ENCODE peak calls at places on chromosomes 12 and 14, in five cellular contexts. L is hepatocyte; E is heart right ventricle; I is CD8-positive, alpha-beta T cell; V is dorsolateral prefrontal cortex. K is an unnamed sample.

GRCh38 chr12:108799528-108800243 is 57.7 kb downstream of the SSH1 start:
- DNase-seq in L (no peak), E (no peak), I (no peak), V (no peak), K (no peak)

GRCh38 chr12:126385785-126386184 is 1320.5 kb downstream of the AACS start:
- DNase-seq in L (no peak), E (no peak), I (no peak), V (no peak), K (no peak)

GRCh38 chr14:105364100-105364708 is 34.1 kb upstream of the TEX22 start:
- DNase-seq in L (no peak), E (no peak), I (peak), V (no peak), K (no peak)

GRCh38 chr12:115042341-115042740 is 358.4 kb upstream of the TBX3 start:
- DNase-seq in L (no peak), E (no peak), I (no peak), V (no peak), K (no peak)

GRCh38 chr14:104112609-104113571 is 25.5 kb upstream of the KIF26A start:
- DNase-seq in L (no peak), E (no peak), I (no peak), V (peak), K (no peak)

GRCh38 chr12:16604853-16605252 is 1.1 kb downstream of the LMO3 start:
- DNase-seq in L (no peak), E (no peak), I (no peak), V (no peak), K (peak)

GRCh38 chr14:77299776-77300175 is 20.9 kb downstream of the POMT2 start:
- DNase-seq in L (no peak), E (no peak), I (no peak), V (no peak), K (no peak)

GRCh38 chr12:19643635-19644034 is 204.3 kb downstream of the AEBP2 start:
- DNase-seq in L (peak), E (no peak), I (no peak), V (no peak), K (peak)

GRCh38 chr14:104967144-104967413 is 11.1 kb downstream of the AHNAK2 start:
- DNase-seq in L (no peak), E (no peak), I (no peak), V (no peak), K (no peak)

GRCh38 chr12:123057505-123058265 is 77.2 kb downstream of the ARL6IP4 start:
- DNase-seq in L (no peak), E (no peak), I (no peak), V (no peak), K (no peak)

GRCh38 chr12:123061806-123062205 is 81.3 kb downstream of the ARL6IP4 start:
- DNase-seq in L (no peak), E (no peak), I (no peak), V (no peak), K (no peak)

GRCh38 chr12:123058471-123058870 is 78.0 kb downstream of the ARL6IP4 start:
- DNase-seq in L (no peak), E (no peak), I (no peak), V (no peak), K (no peak)

GRCh38 chr12:123058980-123059379 is 78.5 kb downstream of the ARL6IP4 start:
- DNase-seq in L (no peak), E (no peak), I (no peak), V (no peak), K (no peak)

DNA sequence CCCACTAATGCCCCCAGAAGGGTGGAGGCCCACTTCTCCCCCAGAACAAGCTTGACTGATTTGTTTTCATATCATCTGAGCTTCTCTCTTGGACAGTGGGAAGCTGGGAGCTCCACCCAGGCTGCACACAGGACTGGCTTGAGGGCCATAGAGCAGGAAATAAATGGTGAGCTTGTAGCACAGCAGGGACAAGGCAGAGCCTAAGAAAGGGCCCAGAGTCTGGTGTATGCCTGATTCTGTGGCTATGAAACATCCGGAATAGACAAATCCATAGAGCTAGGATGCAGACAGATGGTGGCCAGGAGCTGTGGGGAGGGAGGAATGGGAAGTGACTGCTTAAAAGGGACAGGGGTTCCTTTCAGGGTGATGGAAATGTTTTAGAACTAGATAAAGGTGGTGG is 79.0 kb downstream of the ARL6IP4 start:
- DNase-seq in L (no peak), E (no peak), I (no peak), V (no peak), K (no peak)
- H3K27ac ChIP-seq in L (no peak), E (peak), I (no peak), V (peak), K (no peak)

GRCh38 chr14:61033851-61034250 is 52.8 kb downstream of the SLC38A6 start:
- DNase-seq in L (no peak), E (no peak), I (no peak), V (no peak), K (no peak)
- H3K27ac ChIP-seq in L (no peak), E (no peak), I (no peak), V (no peak), K (no peak)

GRCh38 chr12:50024804-50025186 is 499 bp downstream of the RACGAP1 start:
- DNase-seq in L (no peak), E (no peak), I (no peak), V (no peak), K (peak)
- H3K27ac ChIP-seq in L (peak), E (no peak), I (peak), V (no peak), K (no peak)

DNA sequence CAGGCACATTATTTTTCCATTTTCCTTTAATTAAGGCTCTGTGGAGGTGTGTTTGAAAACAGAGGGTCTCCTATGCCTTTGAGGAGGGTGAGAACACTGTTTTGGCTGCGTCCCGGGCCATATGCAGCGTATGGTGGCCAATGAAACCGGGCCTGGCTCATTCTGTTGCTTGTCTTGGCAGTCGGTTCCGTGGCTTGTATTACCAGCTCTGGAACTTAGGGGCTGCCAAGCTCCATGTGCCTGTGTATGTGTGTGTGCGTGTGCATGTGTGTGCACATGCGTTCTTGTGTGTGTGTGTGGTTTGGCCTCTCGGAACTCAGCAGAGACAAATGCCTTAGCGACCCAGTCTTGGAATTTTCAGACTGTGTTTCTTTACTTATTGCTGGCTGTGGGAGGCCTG is 2.7 kb downstream of the JDP2 start:
- DNase-seq in L (peak), E (peak), I (no peak), V (no peak), K (no peak)
- H3K27ac ChIP-seq in L (peak), E (peak), I (no peak), V (peak), K (no peak)

GRCh38 chr14:65783101-65783500 is 370.6 kb downstream of the FUT8 start:
- DNase-seq in L (no peak), E (no peak), I (no peak), V (no peak), K (no peak)

GRCh38 chr14:65783576-65783975 is 371.0 kb downstream of the FUT8 start:
- DNase-seq in L (no peak), E (no peak), I (no peak), V (no peak), K (no peak)

GRCh38 chr14:65784574-65784973 is 372.0 kb downstream of the FUT8 start:
- DNase-seq in L (no peak), E (no peak), I (no peak), V (no peak), K (no peak)

GRCh38 chr14:65776193-65776592 is 363.7 kb downstream of the FUT8 start:
- DNase-seq in L (no peak), E (no peak), I (no peak), V (no peak), K (no peak)

DNA sequence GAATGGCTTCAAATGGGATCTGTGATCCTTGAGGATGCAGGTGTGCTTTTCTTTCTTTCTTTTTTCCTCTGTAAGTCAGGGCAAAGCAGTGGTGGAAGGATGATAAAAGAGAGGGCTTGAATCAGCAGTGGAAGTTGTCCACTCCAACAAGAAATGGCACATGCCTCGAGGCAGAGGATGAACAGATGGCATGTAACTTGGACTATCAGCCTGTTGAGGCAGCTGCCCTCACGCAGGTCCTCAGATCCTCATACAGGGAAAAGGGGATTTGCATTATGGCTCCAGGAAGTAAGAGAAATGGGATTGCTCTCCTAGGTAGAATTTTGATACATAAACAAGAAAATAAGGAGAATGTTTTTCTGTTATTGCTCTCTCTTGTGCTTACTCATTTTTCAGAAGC is 368.0 kb downstream of the FUT8 start:
- DNase-seq in L (no peak), E (no peak), I (no peak), V (no peak), K (no peak)
- H3K27ac ChIP-seq in L (no peak), E (no peak), I (no peak), V (no peak), K (no peak)

GRCh38 chr14:89293349-89293916 is 123.6 kb downstream of the FOXN3 start:
- DNase-seq in L (no peak), E (no peak), I (no peak), V (no peak), K (peak)

GRCh38 chr14:89298056-89298834 is 118.8 kb downstream of the FOXN3 start:
- DNase-seq in L (peak), E (no peak), I (no peak), V (no peak), K (no peak)

GRCh38 chr14:89294060-89294459 is 123.0 kb downstream of the FOXN3 start:
- DNase-seq in L (no peak), E (peak), I (no peak), V (no peak), K (no peak)

GRCh38 chr14:89294872-89295271 is 122.2 kb downstream of the FOXN3 start:
- DNase-seq in L (no peak), E (no peak), I (no peak), V (no peak), K (no peak)

GRCh38 chr14:89296281-89296745 is 120.7 kb downstream of the FOXN3 start:
- DNase-seq in L (no peak), E (no peak), I (no peak), V (no peak), K (peak)
- H3K27ac ChIP-seq in L (no peak), E (no peak), I (no peak), V (no peak), K (peak)

GRCh38 chr12:130497331-130497730 is 159.6 kb downstream of the PIWIL1 start:
- DNase-seq in L (no peak), E (no peak), I (no peak), V (no peak), K (no peak)
- H3K27ac ChIP-seq in L (no peak), E (no peak), I (no peak), V (no peak), K (no peak)

K was measured in GM23338.